ENCODE peak calls at places on chromosomes 3 and 15, in four cellular contexts. E, M, J and L are unnamed samples.

GRCh38 chr3:141851411-141851810 is 25.0 kb upstream of the ATP1B3 start:
- DNase-seq in E (no peak), M (no peak), J (peak), L (no peak)

GRCh38 chr3:178140491-178140890 is 395.7 kb upstream of the KCNMB2 start:
- DNase-seq in E (no peak), M (no peak), J (no peak), L (no peak)

GRCh38 chr3:187706966-187707365 is 4.6 kb upstream of the RTP2 start:
- DNase-seq in E (no peak), M (no peak), J (no peak), L (no peak)

GRCh38 chr3:187685948-187686347 is 15.8 kb upstream of the SST start:
- DNase-seq in E (no peak), M (peak), J (peak), L (no peak)

GRCh38 chr3:155730843-155731242 is 14.0 kb downstream of the PLCH1 start:
- DNase-seq in E (no peak), M (no peak), J (no peak), L (no peak)

GRCh38 chr3:14461748-14462324 is 59.4 kb downstream of the SLC6A6 start:
- DNase-seq in E (peak), M (peak), J (no peak), L (no peak)

GRCh38 chr3:36892457-36893136 is 52.3 kb downstream of the TRANK1 start:
- DNase-seq in E (no peak), M (no peak), J (no peak), L (no peak)

GRCh38 chr3:58518304-58518789 is 18.6 kb downstream of the ACOX2 start:
- DNase-seq in E (no peak), M (peak), J (no peak), L (no peak)

GRCh38 chr3:153144779-153145178 is 17.2 kb upstream of the RAP2B start:
- DNase-seq in E (no peak), M (no peak), J (no peak), L (no peak)

GRCh38 chr3:39154323-39155021 is 1.1 kb upstream of the CSRNP1 start:
- DNase-seq in E (peak), M (peak), J (peak), L (peak)

GRCh38 chr3:159840900-159841299 is 147.7 kb upstream of the IL12A start:
- DNase-seq in E (no peak), M (no peak), J (no peak), L (no peak)

GRCh38 chr3:9732080-9732752 is 681 bp downstream of the BRPF1 start:
- DNase-seq in E (no peak), M (peak), J (no peak), L (no peak)

GRCh38 chr3:3023106-3023505 is 87.1 kb downstream of the IL5RA start:
- DNase-seq in E (no peak), M (no peak), J (no peak), L (no peak)

GRCh38 chr3:120102232-120102631 is 8.0 kb upstream of the GSK3B start:
- DNase-seq in E (no peak), M (no peak), J (no peak), L (no peak)

GRCh38 chr3:71247221-71247947 is 336.1 kb downstream of the FOXP1 start:
- DNase-seq in E (peak), M (peak), J (no peak), L (no peak)

GRCh38 chr3:151709847-151710246 is 23.9 kb upstream of the AADACL2 start:
- DNase-seq in E (no peak), M (no peak), J (no peak), L (no peak)

GRCh38 chr3:183159319-183159718 is 3.2 kb downstream of the LAMP3 start:
- DNase-seq in E (no peak), M (peak), J (no peak), L (no peak)

GRCh38 chr3:190252080-190252479 is 70.2 kb downstream of the CLDN1 start:
- DNase-seq in E (no peak), M (peak), J (peak), L (no peak)

DNA sequence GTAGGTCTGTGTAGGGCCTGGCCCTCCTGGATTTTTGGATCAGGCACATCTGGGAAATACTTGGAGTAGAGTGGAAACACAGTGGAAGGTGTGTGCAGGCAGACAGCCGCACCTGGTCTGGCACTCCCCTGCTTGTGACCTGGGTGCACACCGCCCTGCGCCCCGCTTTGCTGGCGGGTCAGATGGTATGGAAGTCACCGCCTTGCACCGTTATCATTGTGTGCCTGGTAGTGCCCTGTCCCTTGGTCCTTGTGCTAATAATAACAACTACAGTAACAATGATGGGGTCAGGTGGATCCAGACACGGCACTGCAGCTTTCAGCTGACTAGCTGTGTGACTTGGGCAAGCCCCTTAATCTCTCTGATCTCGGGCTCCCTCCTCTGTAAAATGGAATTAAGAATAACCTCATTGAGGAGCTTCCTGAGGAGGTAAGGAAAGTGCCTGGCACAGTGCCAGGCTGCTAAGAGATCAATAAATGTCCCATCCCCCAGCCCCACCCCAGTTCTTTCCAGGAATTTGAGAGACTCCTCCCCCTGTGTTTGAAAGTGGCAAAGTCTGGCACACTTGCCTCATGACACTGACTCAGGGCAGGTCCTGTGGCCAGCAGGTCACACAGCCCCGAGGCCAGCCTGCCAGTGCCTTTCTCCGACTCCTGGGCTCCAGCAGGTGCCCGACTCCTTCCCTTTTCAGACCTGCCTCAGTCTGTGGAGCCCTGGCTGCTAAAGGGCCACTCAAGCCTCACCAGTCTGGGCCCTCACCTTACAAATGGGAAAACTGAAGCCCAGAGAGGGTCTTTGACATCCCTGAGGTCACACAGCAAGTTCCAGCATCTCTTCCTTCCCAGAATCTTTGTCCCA is 9.8 kb downstream of the ISG20 start:
- DNase-seq in E (no peak), M (no peak), J (no peak), L (no peak)
- H3K18ac ChIP-seq in E (no peak), M (no peak), J (no peak), L (no peak)

GRCh38 chr15:66505818-66506217 is 692 bp downstream of the ZWILCH start:
- DNase-seq in E (no peak), M (no peak), J (no peak), L (no peak)
- H3K23ac ChIP-seq in E (no peak), M (no peak), J (no peak), L (no peak)

DNA sequence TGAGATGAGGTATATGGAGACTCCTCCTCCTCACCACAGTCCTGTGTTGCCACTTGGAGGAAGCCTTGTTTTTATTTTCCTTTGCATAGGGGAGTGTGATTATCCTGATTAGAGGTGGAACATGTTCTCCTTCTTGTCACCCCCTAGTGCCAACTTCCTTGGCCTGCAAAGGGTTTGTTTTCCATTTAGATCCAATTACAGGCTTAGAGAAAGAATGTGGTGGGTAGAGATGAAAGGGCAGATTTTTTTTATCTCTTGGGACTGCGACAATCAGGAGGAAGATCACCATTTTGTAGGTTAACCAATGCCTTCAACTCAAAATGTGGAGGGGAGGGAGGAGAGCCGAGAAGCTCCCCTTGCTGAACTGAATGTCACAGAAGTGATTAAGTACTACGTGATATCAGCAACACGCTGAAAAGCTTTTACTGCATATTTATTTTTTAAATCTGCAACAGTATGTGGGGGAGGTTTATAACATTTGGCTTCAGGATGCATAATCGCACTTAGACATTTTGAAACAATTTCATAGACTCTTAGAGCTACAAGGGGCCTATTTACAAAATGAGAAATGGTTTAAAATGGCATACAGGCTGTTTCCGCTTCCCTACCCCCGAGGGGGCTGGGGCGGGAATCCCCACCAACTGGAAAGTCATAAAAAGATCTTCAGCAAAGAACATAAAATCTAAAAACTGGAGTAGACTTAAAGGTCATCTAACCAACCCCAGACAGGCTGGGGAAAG is 2.4 kb downstream of the LMCD1 start:
- DNase-seq in E (no peak), M (peak), J (no peak), L (no peak)
- H3K18ac ChIP-seq in E (no peak), M (peak), J (no peak), L (no peak)

GRCh38 chr3:129561619-129562248 is 18.8 kb downstream of the H1-8 start:
- DNase-seq in E (no peak), M (no peak), J (no peak), L (no peak)
- H3K23ac ChIP-seq in E (no peak), M (no peak), J (no peak), L (peak)

GRCh38 chr3:4467522-4467867 is 426 bp upstream of the SUMF1 start:
- DNase-seq in E (no peak), M (no peak), J (no peak), L (no peak)
- H3K18ac ChIP-seq in E (no peak), M (no peak), J (no peak), L (no peak)

GRCh38 chr15:98854496-98854895 is 153.1 kb downstream of the PGPEP1L start:
- DNase-seq in E (no peak), M (no peak), J (no peak), L (no peak)

GRCh38 chr15:98853161-98853560 is 154.4 kb downstream of the PGPEP1L start:
- DNase-seq in E (peak), M (peak), J (peak), L (peak)

GRCh38 chr15:98855067-98855814 is 152.4 kb downstream of the PGPEP1L start:
- DNase-seq in E (no peak), M (no peak), J (no peak), L (no peak)

GRCh38 chr15:98853593-98854420 is 153.8 kb downstream of the PGPEP1L start:
- DNase-seq in E (no peak), M (no peak), J (no peak), L (no peak)

DNA sequence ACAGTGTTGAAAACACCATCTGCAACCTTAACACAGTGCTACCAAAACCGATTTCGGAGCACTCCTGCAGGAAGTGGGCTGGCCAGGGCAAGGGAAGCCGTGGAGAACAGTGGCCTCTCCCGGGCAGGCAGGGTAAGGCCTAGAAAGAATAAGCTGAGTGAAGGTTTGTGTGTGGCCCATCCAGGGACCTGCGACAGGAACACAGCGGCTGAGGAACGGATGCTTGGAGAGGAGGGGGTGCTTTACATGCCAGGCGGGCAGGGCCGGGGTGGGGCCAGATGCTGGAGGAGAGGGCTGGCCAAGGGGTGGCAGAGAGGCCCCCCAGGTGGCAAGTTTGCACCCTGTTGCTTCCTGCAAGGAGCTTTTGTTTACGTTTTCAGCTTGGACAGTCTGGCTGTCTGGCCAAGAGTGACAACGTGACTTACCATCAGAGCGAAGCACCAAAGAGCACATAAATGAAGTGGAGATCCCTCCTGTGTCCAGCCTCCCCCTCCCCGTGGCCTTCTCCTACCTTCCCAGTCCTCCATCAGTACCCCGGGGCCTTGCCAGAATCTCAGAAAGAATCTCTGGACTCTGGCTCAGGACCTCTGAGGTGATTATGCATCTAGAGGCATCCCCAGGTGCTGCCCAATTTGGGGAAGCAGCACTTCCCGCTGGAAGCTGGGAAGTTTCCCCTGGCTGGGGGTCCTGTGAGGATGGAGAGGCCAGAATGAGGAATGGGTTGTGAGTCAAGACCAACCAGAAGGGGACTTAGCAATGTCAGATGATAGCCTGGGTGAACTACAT is 156.4 kb downstream of the PGPEP1L start:
- DNase-seq in E (peak), M (peak), J (peak), L (peak)
- H3K23ac ChIP-seq in E (no peak), M (no peak), J (no peak), L (no peak)

GRCh38 chr15:101210058-101210457 is 41.8 kb downstream of the CHSY1 start:
- DNase-seq in E (no peak), M (no peak), J (no peak), L (no peak)

GRCh38 chr15:101210466-101210865 is 41.4 kb downstream of the CHSY1 start:
- DNase-seq in E (no peak), M (no peak), J (no peak), L (no peak)

GRCh38 chr15:101215681-101216080 is 36.2 kb downstream of the CHSY1 start:
- DNase-seq in E (no peak), M (no peak), J (no peak), L (no peak)

GRCh38 chr15:101211897-101212296 is 40.0 kb downstream of the CHSY1 start:
- DNase-seq in E (no peak), M (no peak), J (no peak), L (no peak)

DNA sequence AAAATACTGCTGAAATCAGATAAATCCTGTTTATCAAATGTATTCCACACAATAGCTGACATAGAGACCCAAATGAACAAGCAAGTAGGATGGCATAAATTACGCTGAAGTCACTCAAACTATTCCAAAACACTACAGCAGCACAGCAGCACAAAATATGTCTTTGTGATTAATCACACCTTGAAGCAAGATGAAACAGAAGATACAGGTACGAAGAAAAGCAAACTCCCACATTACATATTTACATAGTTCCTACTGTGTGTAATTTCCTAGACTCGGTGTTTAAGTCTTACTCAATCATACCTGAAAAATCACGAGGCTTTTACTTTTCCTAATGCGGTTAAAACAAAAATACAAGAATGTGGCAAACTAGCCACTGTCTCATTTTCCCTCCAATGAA is 38.3 kb downstream of the CHSY1 start:
- DNase-seq in E (no peak), M (no peak), J (peak), L (no peak)
- H3K18ac ChIP-seq in E (no peak), M (no peak), J (no peak), L (no peak)